ENCODE peak calls at places on chromosomes 6 and 20, in seven cellular contexts. Y is HepG2, G is K562, N is SK-N-SH, O is H1, P is HCT116, A is GM12878. L is an unnamed sample.

GRCh38 chr20:33933469-33933909 is 60.2 kb upstream of the RALY start:
- DNase-seq in A (no peak), N (peak; percentile 52), Y (peak; percentile 87), G (peak; percentile 70), P (peak; percentile 48), O (peak; percentile 51), L (peak; percentile 91)

GRCh38 chr6:138821519-138821918 is 25.6 kb downstream of the ECT2L start:
- DNase-seq in G (no peak), Y (no peak), N (no peak), A (no peak), O (no peak), P (no peak), L (no peak)

GRCh38 chr6:80363501-80363900 is 257.0 kb downstream of the BCKDHB start:
- DNase-seq in A (no peak), P (no peak), Y (no peak), N (no peak), G (no peak), O (no peak), L (no peak)

GRCh38 chr6:41705996-41706835 is 29.2 kb downstream of the TFEB start:
- DNase-seq in O (peak; percentile 56), P (no peak), G (peak; percentile 95), N (peak; percentile 80), Y (peak; percentile 67), A (peak; percentile 87), L (no peak)

GRCh38 chr6:125140808-125141207 is 12.8 kb upstream of the TPD52L1 start:
- DNase-seq in G (no peak), Y (no peak), O (no peak), P (no peak), A (no peak), N (no peak), L (no peak)

GRCh38 chr6:105191351-105191750 is 11.5 kb upstream of the POPDC3 start:
- DNase-seq in Y (no peak), A (no peak), P (no peak), N (no peak), O (no peak), G (no peak), L (no peak)

GRCh38 chr6:56652231-56652630 is 9.5 kb upstream of the DST start:
- DNase-seq in P (no peak), A (no peak), Y (peak; percentile 71), G (no peak), N (no peak), O (no peak), L (no peak)

GRCh38 chr6:96721227-96721626 is 116.0 kb downstream of the GPR63 start:
- DNase-seq in A (no peak), Y (no peak), P (no peak), O (no peak), G (peak; percentile 59), N (no peak), L (no peak)

GRCh38 chr20:8545212-8545611 is 413.1 kb downstream of the PLCB1 start:
- DNase-seq in P (no peak), A (no peak), G (no peak), Y (no peak), N (no peak), O (no peak), L (no peak)

GRCh38 chr20:3842332-3842930 is 4.2 kb upstream of the MAVS start:
- DNase-seq in N (no peak), A (no peak), G (no peak), Y (no peak), O (no peak), P (no peak), L (no peak)

GRCh38 chr20:1769491-1769890 is 111.9 kb upstream of the SIRPG start:
- DNase-seq in N (no peak), Y (no peak), P (no peak), O (no peak), A (no peak), G (no peak), L (no peak)

GRCh38 chr6:108832738-108833137 is 15.5 kb upstream of the ARMC2 start:
- DNase-seq in A (no peak), G (no peak), Y (no peak), O (no peak), N (no peak), P (no peak), L (no peak)

GRCh38 chr6:144758602-144759001 is 473.5 kb downstream of the UTRN start:
- DNase-seq in G (no peak), Y (no peak), O (no peak), A (no peak), N (no peak), P (peak; percentile 52), L (no peak)

GRCh38 chr6:135922170-135922569 is 70.7 kb downstream of the PDE7B start:
- DNase-seq in N (peak; percentile 31), O (peak; percentile 23), A (no peak), P (peak; percentile 29), G (no peak), Y (no peak), L (no peak)

GRCh38 chr6:21953831-21954801 is 342.7 kb downstream of the PRL start:
- DNase-seq in A (no peak), N (peak; percentile 66), G (no peak), P (no peak), Y (peak; percentile 15), O (no peak), L (no peak)

GRCh38 chr6:13681305-13682061 is 30.2 kb downstream of the RANBP9 start:
- DNase-seq in G (no peak), O (no peak), Y (no peak), A (peak; percentile 40), N (no peak), P (no peak), L (no peak)

GRCh38 chr6:96877151-96877550 is 20.5 kb downstream of the NDUFAF4 start:
- DNase-seq in Y (no peak), N (no peak), G (no peak), A (no peak), P (no peak), O (no peak), L (no peak)

GRCh38 chr6:138601128-138601527 is 101.8 kb upstream of the NHSL1 start:
- DNase-seq in O (no peak), N (no peak), A (no peak), P (no peak), Y (no peak), G (no peak), L (no peak)

GRCh38 chr6:80605165-80605989 is 498.9 kb downstream of the BCKDHB start:
- DNase-seq in O (no peak), A (no peak), N (peak; percentile 21), P (peak; percentile 42), Y (peak; percentile 18), G (no peak), L (peak; percentile 3)

GRCh38 chr6:17042422-17043147 is 59.3 kb upstream of the STMND1 start:
- DNase-seq in P (peak; percentile 34), G (no peak), Y (peak; percentile 20), N (peak; percentile 28), A (no peak), O (peak; percentile 41), L (peak; percentile 74)

DNA sequence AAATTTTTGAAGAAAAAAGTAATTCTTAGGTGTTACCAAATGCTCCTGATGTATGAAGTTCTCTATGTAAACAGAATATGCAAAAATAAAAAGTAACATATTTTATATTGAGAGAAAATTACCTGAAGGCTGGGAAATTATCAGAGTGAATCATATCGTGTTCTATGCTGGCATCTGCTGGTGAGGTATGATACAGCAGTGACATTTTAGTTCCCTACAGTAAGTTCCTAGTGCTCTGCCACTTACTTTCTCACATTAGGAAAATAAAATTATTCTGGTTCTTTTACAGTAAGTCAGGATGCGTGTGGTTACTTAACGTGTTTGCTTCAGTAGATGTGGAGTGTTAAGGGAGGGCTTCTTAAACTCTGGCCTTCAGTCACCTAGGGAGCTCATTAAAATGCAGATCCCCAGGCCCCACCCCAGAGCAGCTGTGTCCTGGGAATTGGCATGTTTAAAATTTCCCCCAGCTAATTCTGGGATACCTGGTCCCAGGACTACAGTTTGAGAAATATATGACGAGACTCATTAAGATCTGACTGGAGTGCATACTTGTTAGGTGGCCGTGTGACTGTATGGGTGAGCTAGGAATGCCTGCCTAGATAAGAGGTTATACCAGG is 3.2 kb downstream of the ACTR5 start:
- DNase-seq in P (peak; percentile 27), N (peak; percentile 60), A (no peak), O (no peak), Y (peak; percentile 52), G (peak; percentile 39), L (peak; percentile 71)
- TF ChIP-seq JUND in P (no peak), N (no peak), A (no peak), O (no peak), Y (no peak), G (no peak), L (no peak)

DNA sequence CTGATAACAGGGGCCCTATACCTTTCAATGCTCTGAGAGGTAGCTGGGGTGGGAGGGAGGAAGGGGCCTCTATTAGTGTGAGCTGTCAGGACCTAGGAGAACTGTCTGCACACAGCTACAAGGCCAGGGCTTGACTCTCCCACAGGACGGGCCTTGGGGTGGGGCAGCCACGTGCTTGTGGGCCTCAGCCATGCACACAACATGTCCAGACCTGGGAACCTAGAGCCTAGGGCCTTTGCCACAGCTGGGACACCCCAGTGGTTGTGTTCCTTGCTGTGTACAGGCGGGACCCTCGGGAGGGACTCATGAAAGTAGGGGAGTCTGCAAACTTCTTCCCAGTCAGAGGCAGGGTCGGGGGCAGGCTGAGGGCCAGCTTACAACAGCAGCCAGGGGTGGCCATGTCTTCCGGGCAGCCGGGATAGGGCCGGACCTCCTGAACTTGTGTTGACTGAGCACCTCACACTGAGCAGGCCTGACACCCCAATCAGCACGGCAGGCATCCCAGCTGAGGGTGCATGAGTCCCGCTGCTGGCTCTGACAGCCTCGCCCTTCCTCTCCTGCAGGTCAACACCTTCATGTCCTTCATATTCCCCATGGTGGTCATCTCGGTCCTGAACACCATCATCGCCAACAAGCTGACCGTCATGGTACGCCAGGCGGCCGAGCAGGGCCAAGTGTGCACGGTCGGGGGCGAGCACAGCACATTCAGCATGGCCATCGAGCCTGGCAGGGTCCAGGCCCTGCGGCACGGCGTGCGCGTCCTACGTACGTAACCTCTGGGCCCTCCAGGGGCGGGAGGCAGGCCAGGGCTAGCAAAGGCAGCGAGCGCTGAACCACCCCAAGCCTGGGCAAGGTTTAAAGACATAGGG is 41.9 kb upstream of the MRGBP start:
- DNase-seq in N (no peak), P (no peak), G (no peak), Y (no peak), O (no peak), A (no peak), L (no peak)
- TF ChIP-seq JUND in N (no peak), P (peak; percentile 0), G (no peak), Y (no peak), O (no peak), A (no peak), L (no peak)

GRCh38 chr6:111781055-111781708 is 92.1 kb downstream of the FYN start:
- DNase-seq in O (no peak), Y (no peak), A (no peak), N (no peak), G (no peak), P (no peak), L (no peak)
- TF ChIP-seq JUND in O (no peak), Y (no peak), A (no peak), N (no peak), G (no peak), P (no peak), L (no peak)

DNA sequence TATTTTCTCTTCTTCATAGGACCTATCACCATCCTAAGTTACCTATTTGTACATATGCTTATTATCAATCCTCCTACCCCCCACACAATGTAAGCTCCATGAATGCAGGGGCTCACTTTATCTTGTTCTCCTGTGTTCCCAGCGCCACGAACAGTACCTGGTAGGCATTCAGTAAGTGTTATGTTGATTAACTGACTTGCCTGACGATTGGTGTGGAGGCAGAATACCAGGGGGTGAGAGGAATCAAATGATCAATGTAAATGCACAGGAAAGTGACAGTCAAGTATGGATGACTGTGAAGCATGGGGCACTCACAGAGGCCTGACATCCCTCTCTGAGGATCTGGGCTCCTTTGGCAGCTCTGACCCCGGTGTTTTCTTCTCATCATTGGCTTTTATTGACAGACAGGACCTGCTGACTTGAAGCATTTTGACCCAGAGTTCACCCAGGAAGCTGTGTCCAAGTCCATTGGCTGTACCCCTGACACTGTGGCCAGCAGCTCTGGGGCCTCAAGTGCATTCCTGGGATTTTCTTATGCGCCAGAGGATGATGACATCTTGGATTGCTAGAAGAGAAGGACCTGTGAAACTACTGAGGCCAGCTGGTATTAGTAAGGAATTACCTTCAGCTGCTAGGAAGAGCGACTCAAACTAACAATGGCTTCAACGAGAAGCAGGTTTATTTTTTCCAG is 6.1 kb upstream of the IFT52 start:
- DNase-seq in P (no peak), Y (peak; percentile 74), O (no peak), G (no peak), A (no peak), N (no peak), L (peak; percentile 71)
- TF ChIP-seq JUND in P (no peak), Y (no peak), O (no peak), G (no peak), A (no peak), N (no peak), L (no peak)

L was measured in T47D.